ENCODE peak calls at places on chromosomes 6 and 20, in nine cellular contexts. One of them, this sample, is unnamed. For H3K4me1, the result is how much of the 10 kb centered on the place peaks cover.

GRCh38 chr20:12241065-12241464 is 323.4 kb downstream of the BTBD3 start:
- DNase-seq in upper lobe of right lung: no peak
- DNase-seq in colonic mucosa: no peak
- DNase-seq in H9: no peak
- DNase-seq in cardiac muscle cell: no peak
- DNase-seq in ovary: no peak
- DNase-seq in stomach: no peak
- DNase-seq in tibial artery: no peak
- DNase-seq in HCT116: no peak
- DNase-seq in this sample: no peak

GRCh38 chr6:112241820-112242443 is 12.4 kb downstream of the LAMA4 start:
- DNase-seq in upper lobe of right lung: no peak
- DNase-seq in colonic mucosa: no peak
- DNase-seq in H9: no peak
- DNase-seq in cardiac muscle cell: no peak
- DNase-seq in ovary: no peak
- DNase-seq in stomach: no peak
- DNase-seq in tibial artery: no peak
- DNase-seq in HCT116: no peak
- DNase-seq in this sample: no peak

GRCh38 chr6:161308075-161308655 is 34.3 kb upstream of the AGPAT4 start:
- DNase-seq in upper lobe of right lung: no peak
- DNase-seq in colonic mucosa: no peak
- DNase-seq in H9: peak
- DNase-seq in cardiac muscle cell: no peak
- DNase-seq in ovary: no peak
- DNase-seq in stomach: no peak
- DNase-seq in tibial artery: no peak
- DNase-seq in HCT116: no peak
- DNase-seq in this sample: no peak

GRCh38 chr20:47688385-47689381 is 96.6 kb downstream of the SULF2 start:
- DNase-seq in upper lobe of right lung: no peak
- DNase-seq in colonic mucosa: no peak
- DNase-seq in H9: peak
- DNase-seq in cardiac muscle cell: no peak
- DNase-seq in ovary: no peak
- DNase-seq in stomach: no peak
- DNase-seq in tibial artery: no peak
- DNase-seq in HCT116: no peak
- DNase-seq in this sample: no peak

GRCh38 chr6:148179786-148180185 is 162.9 kb upstream of the SASH1 start:
- DNase-seq in upper lobe of right lung: no peak
- DNase-seq in colonic mucosa: no peak
- DNase-seq in H9: no peak
- DNase-seq in cardiac muscle cell: no peak
- DNase-seq in ovary: no peak
- DNase-seq in stomach: no peak
- DNase-seq in tibial artery: no peak
- DNase-seq in HCT116: peak
- DNase-seq in this sample: no peak

GRCh38 chr6:108117427-108118358 is 43.2 kb upstream of the OSTM1 start:
- DNase-seq in upper lobe of right lung: peak
- DNase-seq in colonic mucosa: no peak
- DNase-seq in H9: peak
- DNase-seq in cardiac muscle cell: peak
- DNase-seq in ovary: peak
- DNase-seq in stomach: peak
- DNase-seq in tibial artery: no peak
- DNase-seq in HCT116: no peak
- DNase-seq in this sample: peak

GRCh38 chr20:46977204-46977603 is 82.6 kb downstream of the EYA2 start:
- DNase-seq in upper lobe of right lung: no peak
- DNase-seq in colonic mucosa: no peak
- DNase-seq in H9: no peak
- DNase-seq in cardiac muscle cell: no peak
- DNase-seq in ovary: no peak
- DNase-seq in stomach: no peak
- DNase-seq in tibial artery: no peak
- DNase-seq in HCT116: no peak
- DNase-seq in this sample: no peak

GRCh38 chr6:128032047-128032446 is 131.2 kb upstream of the THEMIS start:
- DNase-seq in upper lobe of right lung: no peak
- DNase-seq in colonic mucosa: no peak
- DNase-seq in H9: no peak
- DNase-seq in cardiac muscle cell: no peak
- DNase-seq in ovary: no peak
- DNase-seq in stomach: no peak
- DNase-seq in tibial artery: no peak
- DNase-seq in HCT116: no peak
- DNase-seq in this sample: no peak

GRCh38 chr20:61598586-61598985 is 346.5 kb downstream of the CDH4 start:
- DNase-seq in upper lobe of right lung: no peak
- DNase-seq in colonic mucosa: no peak
- DNase-seq in H9: no peak
- DNase-seq in cardiac muscle cell: no peak
- DNase-seq in ovary: no peak
- DNase-seq in stomach: no peak
- DNase-seq in tibial artery: no peak
- DNase-seq in HCT116: no peak
- DNase-seq in this sample: no peak

GRCh38 chr6:167997642-167998041 is at the start of gene KIF25:
- DNase-seq in upper lobe of right lung: no peak
- DNase-seq in colonic mucosa: no peak
- DNase-seq in H9: no peak
- DNase-seq in cardiac muscle cell: no peak
- DNase-seq in ovary: no peak
- DNase-seq in stomach: no peak
- DNase-seq in tibial artery: no peak
- DNase-seq in HCT116: no peak
- DNase-seq in this sample: no peak

GRCh38 chr6:46848684-46849360 is 55.6 kb downstream of the MEP1A start:
- DNase-seq in upper lobe of right lung: peak
- DNase-seq in colonic mucosa: peak
- DNase-seq in H9: peak
- DNase-seq in cardiac muscle cell: peak
- DNase-seq in ovary: peak
- DNase-seq in stomach: peak
- DNase-seq in tibial artery: peak
- DNase-seq in HCT116: peak
- DNase-seq in this sample: peak

GRCh38 chr6:43910638-43911353 is 140.8 kb downstream of the VEGFA start:
- DNase-seq in upper lobe of right lung: no peak
- DNase-seq in colonic mucosa: no peak
- DNase-seq in H9: no peak
- DNase-seq in cardiac muscle cell: no peak
- DNase-seq in ovary: no peak
- DNase-seq in stomach: no peak
- DNase-seq in tibial artery: no peak
- DNase-seq in HCT116: peak
- DNase-seq in this sample: no peak

GRCh38 chr6:157019115-157019628 is 242.0 kb downstream of the ARID1B start:
- DNase-seq in upper lobe of right lung: no peak
- DNase-seq in colonic mucosa: no peak
- DNase-seq in H9: peak
- DNase-seq in cardiac muscle cell: no peak
- DNase-seq in ovary: no peak
- DNase-seq in stomach: no peak
- DNase-seq in tibial artery: no peak
- DNase-seq in HCT116: no peak
- DNase-seq in this sample: no peak

GRCh38 chr20:46117704-46118467 is at the start of gene CD40:
- DNase-seq in upper lobe of right lung: peak
- DNase-seq in colonic mucosa: peak
- DNase-seq in H9: peak
- DNase-seq in cardiac muscle cell: peak
- DNase-seq in ovary: peak
- DNase-seq in stomach: peak
- DNase-seq in tibial artery: peak
- DNase-seq in HCT116: peak
- DNase-seq in this sample: peak

GRCh38 chr6:43667245-43668150 is 20.1 kb downstream of the MRPS18A start:
- DNase-seq in upper lobe of right lung: peak
- DNase-seq in colonic mucosa: peak
- DNase-seq in H9: peak
- DNase-seq in cardiac muscle cell: peak
- DNase-seq in ovary: peak
- DNase-seq in stomach: peak
- DNase-seq in tibial artery: peak
- DNase-seq in HCT116: peak
- DNase-seq in this sample: peak

GRCh38 chr6:149129401-149130077 is 188.0 kb upstream of the TAB2 start:
- DNase-seq in upper lobe of right lung: no peak
- DNase-seq in colonic mucosa: no peak
- DNase-seq in H9: no peak
- DNase-seq in cardiac muscle cell: no peak
- DNase-seq in ovary: no peak
- DNase-seq in stomach: no peak
- DNase-seq in tibial artery: peak
- DNase-seq in HCT116: no peak
- DNase-seq in this sample: no peak

GRCh38 chr20:34985439-34986310 is 30.0 kb downstream of the MYH7B start:
- DNase-seq in upper lobe of right lung: no peak
- DNase-seq in colonic mucosa: no peak
- DNase-seq in H9: no peak
- DNase-seq in cardiac muscle cell: no peak
- DNase-seq in ovary: no peak
- DNase-seq in stomach: no peak
- DNase-seq in tibial artery: no peak
- DNase-seq in HCT116: no peak
- DNase-seq in this sample: no peak

GRCh38 chr6:116113386-116113785 is 12.5 kb downstream of the COL10A1 start:
- DNase-seq in upper lobe of right lung: no peak
- DNase-seq in colonic mucosa: no peak
- DNase-seq in H9: no peak
- DNase-seq in cardiac muscle cell: no peak
- DNase-seq in ovary: no peak
- DNase-seq in stomach: no peak
- DNase-seq in tibial artery: no peak
- DNase-seq in HCT116: no peak
- DNase-seq in this sample: no peak

GRCh38 chr20:48189177-48189576 is 403.9 kb upstream of the SULF2 start:
- DNase-seq in upper lobe of right lung: no peak
- DNase-seq in colonic mucosa: no peak
- DNase-seq in H9: peak
- DNase-seq in cardiac muscle cell: no peak
- DNase-seq in ovary: no peak
- DNase-seq in stomach: no peak
- DNase-seq in tibial artery: no peak
- DNase-seq in HCT116: peak
- DNase-seq in this sample: no peak

GRCh38 chr6:88780714-88781389 is 182.6 kb downstream of the RNGTT start:
- DNase-seq in upper lobe of right lung: no peak
- DNase-seq in colonic mucosa: peak
- DNase-seq in H9: peak
- DNase-seq in cardiac muscle cell: peak
- DNase-seq in ovary: peak
- DNase-seq in stomach: no peak
- DNase-seq in tibial artery: peak
- DNase-seq in HCT116: peak
- DNase-seq in this sample: peak

DNA sequence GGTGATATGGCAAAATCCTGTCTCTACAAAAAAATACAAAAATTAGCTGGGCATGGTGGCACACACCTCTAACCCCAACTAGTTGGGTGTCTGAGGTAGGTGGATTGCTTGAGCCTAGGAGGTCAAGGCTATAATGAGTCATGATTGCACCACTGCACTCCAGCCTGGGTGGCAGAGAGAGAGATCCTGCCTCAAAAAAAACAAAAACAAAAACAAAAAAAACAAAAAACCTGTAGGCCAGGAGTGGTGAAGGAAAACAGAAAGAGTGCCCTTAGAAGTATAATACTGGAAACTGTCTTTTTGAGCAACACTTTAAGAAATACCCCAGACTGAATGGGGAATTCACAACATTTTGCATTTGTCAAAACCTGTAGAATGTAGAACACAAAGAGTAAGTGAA is 85.3 kb downstream of the JARID2 start:
- DNase-seq in upper lobe of right lung: no peak
- DNase-seq in colonic mucosa: no peak
- DNase-seq in H9: no peak
- DNase-seq in cardiac muscle cell: no peak
- DNase-seq in ovary: no peak
- DNase-seq in stomach: no peak
- DNase-seq in tibial artery: no peak
- DNase-seq in HCT116: no peak
- DNase-seq in this sample: no peak
- H3K4me1 ChIP-seq in upper lobe of right lung: under half
- H3K4me1 ChIP-seq in colonic mucosa: under half
- H3K4me1 ChIP-seq in H9: under half
- H3K4me1 ChIP-seq in cardiac muscle cell: under half
- H3K4me1 ChIP-seq in ovary: under half
- H3K4me1 ChIP-seq in stomach: under half
- H3K4me1 ChIP-seq in tibial artery: under half
- H3K4me1 ChIP-seq in HCT116: under half
- H3K4me1 ChIP-seq in this sample: under half

DNA sequence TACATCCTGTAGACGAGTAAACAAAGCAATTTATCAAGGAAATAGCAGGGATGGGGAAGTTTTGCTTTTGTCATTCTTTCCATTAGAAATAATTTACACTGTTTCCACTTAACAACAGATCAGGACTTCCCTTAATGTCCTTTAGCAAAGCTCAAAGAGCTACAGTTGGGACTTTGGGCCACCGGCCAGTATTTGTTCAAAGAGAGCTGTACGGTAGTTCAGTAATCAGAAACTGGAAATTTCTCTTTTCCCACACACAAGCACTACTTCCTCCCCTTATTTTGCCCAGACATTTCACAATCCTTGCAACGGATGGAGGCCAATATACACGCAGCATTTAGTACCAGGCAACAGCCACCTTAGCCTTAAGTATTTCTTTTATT is 12.1 kb upstream of the HINT3 start:
- DNase-seq in upper lobe of right lung: peak
- DNase-seq in colonic mucosa: peak
- DNase-seq in H9: no peak
- DNase-seq in cardiac muscle cell: no peak
- DNase-seq in ovary: no peak
- DNase-seq in stomach: peak
- DNase-seq in tibial artery: peak
- DNase-seq in HCT116: no peak
- DNase-seq in this sample: no peak
- H3K4me1 ChIP-seq in upper lobe of right lung: under half
- H3K4me1 ChIP-seq in colonic mucosa: under half
- H3K4me1 ChIP-seq in H9: under half
- H3K4me1 ChIP-seq in cardiac muscle cell: under half
- H3K4me1 ChIP-seq in ovary: under half
- H3K4me1 ChIP-seq in stomach: under half
- H3K4me1 ChIP-seq in tibial artery: under half
- H3K4me1 ChIP-seq in HCT116: under half
- H3K4me1 ChIP-seq in this sample: under half

GRCh38 chr6:28360961-28361360 is 11.2 kb downstream of the ZKSCAN3 start:
- DNase-seq in upper lobe of right lung: no peak
- DNase-seq in colonic mucosa: no peak
- DNase-seq in H9: no peak
- DNase-seq in cardiac muscle cell: no peak
- DNase-seq in ovary: no peak
- DNase-seq in stomach: no peak
- DNase-seq in tibial artery: no peak
- DNase-seq in HCT116: no peak
- DNase-seq in this sample: no peak
- H3K4me1 ChIP-seq in upper lobe of right lung: under half
- H3K4me1 ChIP-seq in colonic mucosa: under half
- H3K4me1 ChIP-seq in H9: under half
- H3K4me1 ChIP-seq in cardiac muscle cell: under half
- H3K4me1 ChIP-seq in ovary: under half
- H3K4me1 ChIP-seq in stomach: under half
- H3K4me1 ChIP-seq in tibial artery: under half
- H3K4me1 ChIP-seq in HCT116: under half
- H3K4me1 ChIP-seq in this sample: under half

GRCh38 chr6:130824978-130825694 is 2.1 kb upstream of the SMLR1 start:
- DNase-seq in upper lobe of right lung: no peak
- DNase-seq in colonic mucosa: no peak
- DNase-seq in H9: no peak
- DNase-seq in cardiac muscle cell: no peak
- DNase-seq in ovary: no peak
- DNase-seq in stomach: no peak
- DNase-seq in tibial artery: no peak
- DNase-seq in HCT116: no peak
- DNase-seq in this sample: no peak
- H3K4me1 ChIP-seq in upper lobe of right lung: under half
- H3K4me1 ChIP-seq in colonic mucosa: under half
- H3K4me1 ChIP-seq in H9: under half
- H3K4me1 ChIP-seq in cardiac muscle cell: under half
- H3K4me1 ChIP-seq in ovary: under half
- H3K4me1 ChIP-seq in stomach: under half
- H3K4me1 ChIP-seq in tibial artery: under half
- H3K4me1 ChIP-seq in HCT116: under half
- H3K4me1 ChIP-seq in this sample: under half

This sample was measured in Peyer's patch.